ENCODE peak calls at places on chromosomes 7 and 10, in six cellular contexts. G, F, A, I, S and R are unnamed samples.

GRCh38 chr7:2487586-2488271 is 11.5 kb upstream of the GRIFIN start:
- DNase-seq in G (no peak), F (no peak), A (no peak), I (no peak), S (no peak), R (no peak)

GRCh38 chr7:48411619-48412018 is 240.4 kb downstream of the ABCA13 start:
- DNase-seq in G (no peak), F (no peak), A (no peak), I (no peak), S (no peak), R (no peak)

GRCh38 chr10:15254808-15255655 is 86.5 kb upstream of the NMT2 start:
- DNase-seq in G (no peak), F (no peak), A (peak; percentile 52), I (no peak), S (no peak), R (no peak)

GRCh38 chr7:151727579-151728285 is 149.2 kb downstream of the PRKAG2 start:
- DNase-seq in G (no peak), F (no peak), A (no peak), I (peak; percentile 98), S (peak; percentile 94), R (peak; percentile 89)

GRCh38 chr7:137846588-137847417 is at the start of gene DGKI:
- DNase-seq in G (no peak), F (no peak), A (peak; percentile 77), I (no peak), S (no peak), R (peak; percentile 30)

GRCh38 chr7:87886875-87887274 is 10.6 kb downstream of the DBF4 start:
- DNase-seq in G (peak; percentile 42), F (peak; percentile 20), A (peak; percentile 57), I (peak; percentile 68), S (peak; percentile 18), R (peak; percentile 43)

GRCh38 chr7:147670759-147671158 is 919.8 kb upstream of the C7orf33 start:
- DNase-seq in G (no peak), F (no peak), A (no peak), I (no peak), S (no peak), R (no peak)

GRCh38 chr7:6628045-6628444 is 9.1 kb upstream of the ZNF316 start:
- DNase-seq in G (no peak), F (no peak), A (no peak), I (no peak), S (no peak), R (no peak)

GRCh38 chr10:123134915-123135414 is 805 bp upstream of the HMX3 start:
- DNase-seq in G (no peak), F (no peak), A (peak; percentile 42), I (no peak), S (no peak), R (no peak)

GRCh38 chr10:123782549-123782948 is 109.1 kb downstream of the CPXM2 start:
- DNase-seq in G (no peak), F (no peak), A (no peak), I (no peak), S (no peak), R (no peak)

GRCh38 chr7:129790136-129790535 is 162.6 kb downstream of the UBE2H start:
- DNase-seq in G (no peak), F (no peak), A (no peak), I (peak; percentile 56), S (peak; percentile 6), R (no peak)

GRCh38 chr7:150978136-150978789 is at the start of gene KCNH2:
- DNase-seq in G (peak; percentile 78), F (no peak), A (peak; percentile 88), I (no peak), S (no peak), R (peak; percentile 73)

GRCh38 chr7:87518735-87519134 is 43.3 kb upstream of the ABCB4 start:
- DNase-seq in G (no peak), F (no peak), A (no peak), I (no peak), S (peak; percentile 30), R (no peak)

GRCh38 chr7:29091121-29091601 is 55.2 kb downstream of the CPVL start:
- DNase-seq in G (no peak), F (no peak), A (peak; percentile 40), I (no peak), S (no peak), R (peak; percentile 61)

GRCh38 chr7:72267291-72267800 is 144.8 kb downstream of the CALN1 start:
- DNase-seq in G (no peak), F (no peak), A (no peak), I (no peak), S (no peak), R (no peak)

GRCh38 chr7:3897430-3898385 is 596.7 kb downstream of the SDK1 start:
- DNase-seq in G (peak; percentile 53), F (peak; percentile 29), A (peak; percentile 64), I (peak; percentile 61), S (peak; percentile 22), R (peak; percentile 69)

GRCh38 chr7:105268511-105269392 is 120.0 kb downstream of the SRPK2 start:
- DNase-seq in G (peak; percentile 47), F (peak; percentile 13), A (no peak), I (peak; percentile 54), S (peak; percentile 70), R (peak; percentile 63)

GRCh38 chr10:13450078-13450477 is 78.7 kb downstream of the BEND7 start:
- DNase-seq in G (no peak), F (no peak), A (no peak), I (peak; percentile 47), S (peak; percentile 83), R (no peak)

GRCh38 chr10:91694170-91694794 is 61.4 kb upstream of the PPP1R3C start:
- DNase-seq in G (peak; percentile 22), F (peak; percentile 38), A (peak; percentile 69), I (peak; percentile 71), S (no peak), R (peak; percentile 62)

GRCh38 chr10:76444034-76444800 is 1012.8 kb downstream of the LRMDA start:
- DNase-seq in G (no peak), F (no peak), A (no peak), I (peak; percentile 61), S (peak; percentile 66), R (no peak)

GRCh38 chr7:136741941-136742340 is 126.5 kb upstream of the CHRM2 start:
- DNase-seq in G (no peak), F (no peak), A (no peak), I (peak; percentile 13), S (no peak), R (no peak)

GRCh38 chr10:98242823-98243222 is 25.2 kb downstream of the LOXL4 start:
- DNase-seq in G (peak; percentile 20), F (no peak), A (no peak), I (peak; percentile 43), S (no peak), R (peak; percentile 39)

GRCh38 chr10:119542990-119543813 is 683 bp upstream of the RGS10 start:
- DNase-seq in G (peak; percentile 85), F (peak; percentile 39), A (peak; percentile 66), I (peak; percentile 56), S (peak; percentile 31), R (peak; percentile 50)

GRCh38 chr7:130065500-130066152 is 4.7 kb upstream of the KLHDC10 start:
- DNase-seq in G (no peak), F (peak; percentile 72), A (no peak), I (no peak), S (no peak), R (no peak)

GRCh38 chr7:155458317-155459132 is 596 bp downstream of the EN2 start:
- DNase-seq in G (no peak), F (no peak), A (peak; percentile 32), I (no peak), S (no peak), R (no peak)

GRCh38 chr10:94361161-94361794 is 1.5 kb downstream of the NOC3L start:
- DNase-seq in G (no peak), F (peak; percentile 43), A (no peak), I (peak; percentile 53), S (no peak), R (no peak)

GRCh38 chr10:94351089-94351488 is 11.7 kb downstream of the NOC3L start:
- DNase-seq in G (no peak), F (no peak), A (no peak), I (no peak), S (no peak), R (no peak)

GRCh38 chr10:94358480-94358879 is 4.3 kb downstream of the NOC3L start:
- DNase-seq in G (no peak), F (peak; percentile 9), A (no peak), I (peak; percentile 75), S (peak; percentile 96), R (no peak)

GRCh38 chr10:94357193-94357592 is 5.5 kb downstream of the NOC3L start:
- DNase-seq in G (no peak), F (no peak), A (no peak), I (no peak), S (no peak), R (no peak)

DNA sequence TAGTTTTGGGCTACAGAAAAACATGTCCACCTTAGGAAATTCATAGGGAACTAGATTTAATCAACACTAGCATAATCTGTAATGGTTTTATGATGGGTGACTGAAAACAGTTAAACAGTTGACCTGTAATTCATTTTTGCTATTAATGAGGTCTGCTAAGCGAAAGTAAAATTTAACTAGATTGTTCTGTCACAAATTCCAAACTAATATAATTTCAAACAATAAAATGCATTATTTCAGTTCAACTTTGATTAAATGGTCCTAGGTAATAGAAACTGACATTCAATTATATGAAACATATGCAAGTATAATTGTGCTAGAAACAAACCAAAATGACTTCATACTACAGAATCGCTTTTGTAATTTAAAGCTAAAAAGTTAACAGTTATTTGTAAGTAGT is 6.9 kb downstream of the NOC3L start:
- DNase-seq in G (no peak), F (no peak), A (no peak), I (no peak), S (no peak), R (no peak)
- H3K36me3 ChIP-seq in G (peaks cover 96% of the 10 kb centered on the region), F (peaks cover 70% of the 10 kb centered on the region), A (peaks cover 64% of the 10 kb centered on the region), I (peaks cover 56% of the 10 kb centered on the region), S (peaks cover 46% of the 10 kb centered on the region), R (no peaks in the 10 kb centered on the region)

GRCh38 chr7:157482011-157482410 is 145.2 kb downstream of the DNAJB6 start:
- DNase-seq in G (no peak), F (no peak), A (no peak), I (no peak), S (no peak), R (no peak)
- H3K4me2 ChIP-seq in G (no peak overlapping the region), F (no peak overlapping the region), A (no peak overlapping the region), I (no peak overlapping the region), S (no peak overlapping the region), R (no peak overlapping the region)

GRCh38 chr10:26468691-26469090 is 30.6 kb downstream of the APBB1IP start:
- DNase-seq in G (peak; percentile 47), F (no peak), A (no peak), I (no peak), S (no peak), R (no peak)
- H2AFZ ChIP-seq in G (no peak overlapping the region), F (no peak overlapping the region), A (no peak overlapping the region), I (no peak overlapping the region), S (no peak overlapping the region), R (no peak overlapping the region)

GRCh38 chr7:135190703-135191102 is 20.2 kb upstream of the CYREN start:
- DNase-seq in G (no peak), F (no peak), A (no peak), I (no peak), S (no peak), R (no peak)

GRCh38 chr7:135189221-135189662 is 18.7 kb upstream of the CYREN start:
- DNase-seq in G (no peak), F (no peak), A (no peak), I (no peak), S (no peak), R (no peak)

GRCh38 chr7:135188298-135188984 is 17.9 kb upstream of the CYREN start:
- DNase-seq in G (no peak), F (no peak), A (no peak), I (no peak), S (no peak), R (no peak)

GRCh38 chr7:135192914-135193536 is 18.3 kb downstream of the WDR91 start:
- DNase-seq in G (no peak), F (no peak), A (no peak), I (no peak), S (no peak), R (no peak)

GRCh38 chr7:135189961-135190360 is 19.5 kb upstream of the CYREN start:
- DNase-seq in G (no peak), F (no peak), A (no peak), I (no peak), S (no peak), R (no peak)
- H3K36me3 ChIP-seq in G (peaks cover 52% of the 10 kb centered on the region), F (peaks cover 63% of the 10 kb centered on the region), A (peaks cover 1% of the 10 kb centered on the region), I (no peaks in the 10 kb centered on the region), S (peaks cover 10% of the 10 kb centered on the region), R (no peaks in the 10 kb centered on the region)